ENCODE peak calls at places on chromosomes 4 and X, in four cellular contexts. M is pancreas, I is heart left ventricle, C is endothelial cell. U is an unnamed sample.

GRCh38 chrX:17697191-17697590 is 40.1 kb upstream of the SCML1 start:
- DNase-seq in M (no peak), I (no peak), C (no peak), U (peak)

GRCh38 chr4:80138556-80139538 is 58.5 kb upstream of the PRDM8 start:
- DNase-seq in M (no peak), I (no peak), C (no peak), U (peak)

GRCh38 chr4:8410641-8411271 is 29.8 kb downstream of the ACOX3 start:
- DNase-seq in M (no peak), I (peak), C (peak), U (peak)

GRCh38 chr4:13544556-13545393 is 467 bp upstream of the NKX3-2 start:
- DNase-seq in M (peak), I (peak), C (peak), U (peak)

GRCh38 chrX:118350221-118350620 is 4.3 kb downstream of the WDR44 start:
- DNase-seq in M (no peak), I (no peak), C (no peak), U (peak)

GRCh38 chrX:38649227-38649626 is 87.9 kb downstream of the TSPAN7 start:
- DNase-seq in M (no peak), I (no peak), C (no peak), U (no peak)

GRCh38 chr4:139208404-139208945 is 31.5 kb upstream of the ELF2 start:
- DNase-seq in M (no peak), I (peak), C (no peak), U (peak)

GRCh38 chrX:64204701-64205440 is 637 bp downstream of the AMER1 start:
- DNase-seq in M (peak), I (peak), C (peak), U (peak)

GRCh38 chr4:174681723-174682300 is 147.2 kb downstream of the GLRA3 start:
- DNase-seq in M (no peak), I (no peak), C (no peak), U (no peak)

GRCh38 chr4:7665321-7665720 is 230.6 kb upstream of the PSAPL1 start:
- DNase-seq in M (no peak), I (no peak), C (no peak), U (no peak)

GRCh38 chr4:117796677-117797076 is 237.6 kb upstream of the NDST3 start:
- DNase-seq in M (no peak), I (no peak), C (no peak), U (peak)

GRCh38 chrX:11525685-11526084 is 140.0 kb downstream of the ARHGAP6 start:
- DNase-seq in M (no peak), I (no peak), C (no peak), U (no peak)

GRCh38 chr4:148333265-148333664 is 108.9 kb downstream of the NR3C2 start:
- DNase-seq in M (no peak), I (no peak), C (no peak), U (no peak)

GRCh38 chr4:132498215-132498614 is 650.9 kb upstream of the PCDH10 start:
- DNase-seq in M (no peak), I (no peak), C (no peak), U (no peak)

GRCh38 chrX:121283921-121284320 is 236.5 kb downstream of the GLUD2 start:
- DNase-seq in M (no peak), I (no peak), C (no peak), U (no peak)

GRCh38 chr4:152149734-152150133 is 386.2 kb downstream of the FBXW7 start:
- DNase-seq in M (no peak), I (no peak), C (no peak), U (no peak)

GRCh38 chrX:118231464-118231863 is 114.4 kb upstream of the WDR44 start:
- DNase-seq in M (no peak), I (no peak), C (no peak), U (no peak)

GRCh38 chrX:101918746-101919145 is 13.1 kb downstream of the ZMAT1 start:
- DNase-seq in M (no peak), I (no peak), C (no peak), U (no peak)

GRCh38 chr4:72896515-72896914 is 173.0 kb downstream of the COX18 start:
- DNase-seq in M (no peak), I (no peak), C (no peak), U (peak)

GRCh38 chr4:141686929-141687328 is 50.5 kb downstream of the IL15 start:
- DNase-seq in M (no peak), I (no peak), C (no peak), U (peak)

GRCh38 chr4:153089781-153090180 is 114.5 kb upstream of the TRIM2 start:
- DNase-seq in M (no peak), I (no peak), C (no peak), U (no peak)

GRCh38 chr4:157045507-157046127 is 30.3 kb upstream of the GLRB start:
- DNase-seq in M (no peak), I (peak), C (peak), U (peak)

GRCh38 chr4:35463251-35463952 is 780.9 kb downstream of the ARAP2 start:
- DNase-seq in M (no peak), I (no peak), C (no peak), U (no peak)

GRCh38 chr4:20603671-20604313 is 96.5 kb upstream of the PACRGL start:
- DNase-seq in M (no peak), I (no peak), C (no peak), U (peak)

GRCh38 chr4:56977321-56978012 is at the start of gene NOA1:
- DNase-seq in M (peak), I (peak), C (peak), U (peak)

GRCh38 chr4:187469627-187470026 is 525.9 kb upstream of the ZFP42 start:
- DNase-seq in M (no peak), I (no peak), C (no peak), U (no peak)

GRCh38 chr4:176791591-176792347 is 953 bp downstream of the VEGFC start:
- DNase-seq in M (peak), I (peak), C (peak), U (peak)

GRCh38 chr4:26181616-26182015 is 139.2 kb upstream of the RBPJ start:
- DNase-seq in M (no peak), I (no peak), C (no peak), U (no peak)

GRCh38 chrX:47581731-47582647 is at the start of gene TIMP1:
- DNase-seq in M (peak), I (peak), C (peak), U (peak)
- TF ChIP-seq CTCF in M (no peak), I (no peak), C (no peak), U (no peak)

GRCh38 chr4:184514121-184514988 is 40.0 kb upstream of the IRF2 start:
- DNase-seq in M (no peak), I (peak), C (no peak), U (peak)

GRCh38 chr4:184510431-184510830 is 36.1 kb upstream of the IRF2 start:
- DNase-seq in M (no peak), I (no peak), C (no peak), U (no peak)

GRCh38 chr4:184513802-184514120 is 39.4 kb upstream of the IRF2 start:
- DNase-seq in M (no peak), I (no peak), C (no peak), U (no peak)

GRCh38 chr4:184515606-184516005 is 41.3 kb upstream of the IRF2 start:
- DNase-seq in M (no peak), I (no peak), C (no peak), U (no peak)

GRCh38 chr4:184511156-184511555 is 36.8 kb upstream of the IRF2 start:
- DNase-seq in M (no peak), I (no peak), C (no peak), U (no peak)
- TF ChIP-seq CTCF in M (no peak), I (no peak), C (no peak), U (no peak)

GRCh38 chrX:107775000-107775733 is 420 bp downstream of the TSC22D3 start:
- DNase-seq in M (no peak), I (no peak), C (peak), U (no peak)

GRCh38 chrX:107776649-107777535 is 641 bp upstream of the NCBP2L start:
- DNase-seq in M (peak), I (peak), C (peak), U (peak)

GRCh38 chrX:107775734-107776511 is at the start of gene TSC22D3:
- DNase-seq in M (peak), I (peak), C (peak), U (peak)

GRCh38 chrX:107780525-107780924 is 3.0 kb downstream of the NCBP2L start:
- DNase-seq in M (no peak), I (no peak), C (no peak), U (no peak)

DNA sequence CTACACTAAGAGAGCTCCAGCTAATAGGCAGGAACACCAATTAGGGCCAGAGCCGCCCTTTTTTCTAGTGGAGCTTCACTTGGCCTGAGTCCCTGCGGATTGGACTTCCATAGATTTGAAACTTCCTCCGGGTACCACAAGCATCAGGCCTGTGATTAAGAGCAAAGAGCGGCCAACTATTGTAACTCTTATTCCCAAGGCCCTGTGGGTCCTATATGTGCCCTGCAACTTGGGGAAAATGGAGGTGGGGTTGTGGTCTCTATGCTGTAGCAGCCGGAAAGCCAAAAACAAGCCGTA is at the start of gene NCBP2L:
- DNase-seq in M (no peak), I (no peak), C (no peak), U (no peak)
- TF ChIP-seq CTCF in M (no peak), I (no peak), C (no peak), U (no peak)

GRCh38 chrX:133697656-133698055 is 282.4 kb upstream of the GPC4 start:
- DNase-seq in M (no peak), I (no peak), C (no peak), U (no peak)

GRCh38 chrX:133702230-133702629 is 283.2 kb downstream of the GPC3 start:
- DNase-seq in M (no peak), I (no peak), C (no peak), U (no peak)

GRCh38 chrX:133699023-133699728 is 283.9 kb upstream of the GPC4 start:
- DNase-seq in M (no peak), I (no peak), C (no peak), U (no peak)

GRCh38 chrX:133698298-133698697 is 283.0 kb upstream of the GPC4 start:
- DNase-seq in M (no peak), I (no peak), C (no peak), U (peak)
- TF ChIP-seq CTCF in M (no peak), I (no peak), C (no peak), U (peak)

DNA sequence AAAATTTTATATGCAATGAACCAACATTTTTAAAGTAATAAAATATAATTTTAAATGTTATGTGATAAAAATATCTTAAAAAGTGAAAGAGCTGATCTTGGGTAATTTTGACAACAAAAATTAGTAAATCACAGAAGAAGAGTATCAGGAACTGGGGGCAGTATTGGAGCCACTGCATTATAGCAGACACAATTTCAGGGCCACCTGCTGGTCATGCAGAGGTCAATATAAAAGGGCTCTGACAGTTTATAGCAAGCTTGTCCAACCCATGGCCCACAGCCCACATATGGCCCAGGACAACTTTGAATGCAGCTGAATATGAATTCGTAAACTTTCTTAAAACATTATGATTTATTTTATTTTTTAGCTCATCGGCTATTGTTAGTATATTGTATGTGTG is 13.0 kb upstream of the LEF1 start:
- DNase-seq in M (no peak), I (no peak), C (no peak), U (no peak)
- TF ChIP-seq CTCF in M (no peak), I (no peak), C (no peak), U (no peak)

DNA sequence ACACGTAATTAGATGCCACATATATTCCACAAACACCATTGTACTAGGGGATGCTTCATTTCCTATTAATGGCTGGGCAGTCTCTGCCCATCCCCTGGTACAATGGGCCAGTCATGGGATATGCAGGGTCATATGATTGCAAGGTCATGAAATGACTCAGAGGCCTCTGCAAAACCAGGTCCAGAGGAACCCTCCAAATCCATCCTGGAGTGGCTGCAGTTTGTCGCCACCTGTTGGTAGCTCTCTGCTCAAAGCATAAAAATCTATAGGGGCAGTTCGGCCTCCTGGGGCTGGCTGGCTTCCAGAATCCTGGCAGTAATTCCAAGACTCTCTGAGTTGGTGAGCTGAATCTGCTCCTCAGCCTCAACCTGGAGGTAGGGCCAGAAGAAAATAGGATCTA is 22.9 kb upstream of the PUDP start:
- DNase-seq in M (peak), I (no peak), C (peak), U (peak)
- TF ChIP-seq CTCF in M (peak), I (no peak), C (peak), U (peak)

DNA sequence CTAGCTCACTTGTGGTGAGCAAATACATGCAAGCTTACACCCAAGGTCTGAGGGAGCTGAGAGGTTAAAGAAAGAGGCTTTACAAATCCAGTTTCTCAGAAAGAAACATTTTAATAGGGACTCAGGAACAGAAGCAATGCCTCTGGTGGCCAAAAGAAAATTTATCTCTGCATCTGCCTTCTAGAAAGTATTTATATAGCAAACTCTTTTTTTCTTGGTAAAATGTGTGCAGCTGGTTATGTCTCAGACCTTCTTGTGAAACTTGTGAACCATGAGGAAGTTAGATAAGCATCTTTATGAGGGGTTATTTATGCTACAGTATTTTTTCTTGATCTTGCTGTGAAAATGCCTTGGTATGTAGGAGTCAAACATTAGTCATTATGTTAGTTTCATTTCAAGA is 48.5 kb upstream of the CYSLTR1 start:
- DNase-seq in M (no peak), I (no peak), C (no peak), U (no peak)
- TF ChIP-seq CTCF in M (no peak), I (no peak), C (no peak), U (no peak)

GRCh38 chrX:18934708-18935107 is 49.2 kb downstream of the PHKA2 start:
- DNase-seq in M (no peak), I (no peak), C (no peak), U (no peak)

GRCh38 chrX:18933611-18934010 is 50.3 kb downstream of the PHKA2 start:
- DNase-seq in M (no peak), I (no peak), C (no peak), U (no peak)

GRCh38 chrX:18929775-18930174 is 54.1 kb downstream of the PHKA2 start:
- DNase-seq in M (no peak), I (no peak), C (no peak), U (no peak)

GRCh38 chrX:18935893-18936292 is 48.0 kb downstream of the PHKA2 start:
- DNase-seq in M (no peak), I (no peak), C (no peak), U (no peak)

DNA sequence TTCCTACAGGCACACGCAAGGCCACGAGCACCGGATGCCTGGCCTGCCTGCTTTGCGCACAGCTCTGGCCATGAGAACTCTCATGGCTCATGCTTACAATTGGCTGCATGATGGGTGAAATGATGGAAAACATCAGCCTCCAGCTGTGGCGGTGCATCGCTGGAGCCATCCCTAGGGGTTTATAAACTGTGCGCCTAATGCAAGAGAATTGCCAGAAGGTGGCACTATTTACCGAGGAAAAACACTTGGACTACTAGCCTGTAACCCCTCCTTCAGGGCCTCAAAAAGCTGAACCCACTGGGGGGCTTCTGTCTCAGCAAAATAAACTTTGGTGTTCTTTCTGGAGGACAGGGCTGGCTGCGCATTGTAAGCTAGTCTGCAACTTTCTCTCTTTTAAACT is 51.9 kb downstream of the PHKA2 start:
- DNase-seq in M (no peak), I (peak), C (peak), U (peak)
- TF ChIP-seq CTCF in M (no peak), I (peak), C (no peak), U (peak)

GRCh38 chr4:143396695-143397094 is 60.0 kb downstream of the GAB1 start:
- DNase-seq in M (no peak), I (no peak), C (no peak), U (no peak)
- TF ChIP-seq CTCF in M (no peak), I (no peak), C (no peak), U (no peak)

GRCh38 chrX:24842486-24842885 is 148.8 kb downstream of the POLA1 start:
- DNase-seq in M (no peak), I (no peak), C (no peak), U (no peak)

GRCh38 chrX:24833695-24834094 is 140.0 kb downstream of the POLA1 start:
- DNase-seq in M (no peak), I (no peak), C (no peak), U (no peak)

GRCh38 chrX:24839331-24839730 is 145.6 kb downstream of the POLA1 start:
- DNase-seq in M (no peak), I (no peak), C (no peak), U (no peak)

GRCh38 chrX:24837966-24838365 is 144.2 kb downstream of the POLA1 start:
- DNase-seq in M (no peak), I (no peak), C (no peak), U (no peak)

GRCh38 chrX:24838624-24839023 is 144.9 kb downstream of the POLA1 start:
- DNase-seq in M (no peak), I (no peak), C (peak), U (peak)
- TF ChIP-seq CTCF in M (no peak), I (peak), C (peak), U (peak)

U was measured in MCF 10A.